ENCODE peak calls at places on chromosome X, in five cellular contexts. C, A, X, O and B are unnamed samples.

GRCh38 chrX:46279214-46279924 is 265.9 kb downstream of the ZNF674 start:
- DNase-seq in C (peak; percentile 37), A (no peak), X (no peak), O (no peak), B (no peak)

GRCh38 chrX:135625995-135626394 is 87.4 kb upstream of the CT45A1 start:
- DNase-seq in C (peak; percentile 21), A (no peak), X (no peak), O (no peak), B (no peak)

GRCh38 chrX:130896026-130896425 is 7.0 kb downstream of the ENOX2 start:
- DNase-seq in C (no peak), A (no peak), X (no peak), O (no peak), B (no peak)

GRCh38 chrX:24956828-24957227 is 58.9 kb downstream of the ARX start:
- DNase-seq in C (peak; percentile 21), A (no peak), X (no peak), O (no peak), B (no peak)

GRCh38 chrX:118345045-118345400 is 883 bp upstream of the WDR44 start:
- DNase-seq in C (no peak), A (no peak), X (no peak), O (no peak), B (no peak)

GRCh38 chrX:7771788-7772438 is 71.1 kb upstream of the VCX start:
- DNase-seq in C (no peak), A (no peak), X (no peak), O (no peak), B (no peak)

GRCh38 chrX:144219035-144219434 is 335.2 kb downstream of the UBE2NL start:
- DNase-seq in C (peak; percentile 0), A (no peak), X (no peak), O (no peak), B (no peak)

GRCh38 chrX:117138070-117138469 is 675.3 kb upstream of the CT83 start:
- DNase-seq in C (no peak), A (no peak), X (no peak), O (no peak), B (no peak)

GRCh38 chrX:44025611-44026010 is 52.4 kb upstream of the NDP start:
- DNase-seq in C (peak; percentile 20), A (no peak), X (no peak), O (no peak), B (no peak)

GRCh38 chrX:107571296-107571998 is 56.9 kb upstream of the PRPS1 start:
- DNase-seq in C (peak; percentile 94), A (peak; percentile 67), X (no peak), O (no peak), B (no peak)

GRCh38 chrX:71100581-71101505 is 5.2 kb downstream of the FOXO4 start:
- DNase-seq in C (no peak), A (no peak), X (no peak), O (no peak), B (no peak)

GRCh38 chrX:69284491-69284890 is 119.2 kb upstream of the PJA1 start:
- DNase-seq in C (no peak), A (no peak), X (no peak), O (no peak), B (no peak)

GRCh38 chrX:78452356-78452755 is 124.9 kb upstream of the CYSLTR1 start:
- DNase-seq in C (peak; percentile 51), A (no peak), X (no peak), O (no peak), B (no peak)

GRCh38 chrX:21800344-21800770 is 39.1 kb upstream of the MBTPS2 start:
- DNase-seq in C (peak; percentile 9), A (no peak), X (no peak), O (no peak), B (no peak)

GRCh38 chrX:109934434-109934833 is 68.5 kb upstream of the TMEM164 start:
- DNase-seq in C (no peak), A (no peak), X (no peak), O (no peak), B (no peak)

GRCh38 chrX:46572295-46572936 is 1.1 kb upstream of the CHST7 start:
- DNase-seq in C (no peak), A (no peak), X (no peak), O (no peak), B (peak; percentile 18)

GRCh38 chrX:48927125-48927524 is 8.3 kb upstream of the PIM2 start:
- DNase-seq in C (no peak), A (peak; percentile 3), X (no peak), O (no peak), B (no peak)

GRCh38 chrX:131305926-131306325 is 16.8 kb upstream of the IGSF1 start:
- DNase-seq in C (no peak), A (no peak), X (no peak), O (no peak), B (no peak)

GRCh38 chrX:39337461-39337860 is 536.2 kb downstream of the MID1IP1 start:
- DNase-seq in C (no peak), A (no peak), X (no peak), O (no peak), B (no peak)

GRCh38 chrX:96438803-96439202 is 245.8 kb upstream of the DIAPH2 start:
- DNase-seq in C (peak; percentile 39), A (no peak), X (no peak), O (no peak), B (no peak)

GRCh38 chrX:109952985-109953905 is 49.7 kb upstream of the TMEM164 start:
- DNase-seq in C (no peak), A (no peak), X (no peak), O (no peak), B (no peak)

GRCh38 chrX:123504047-123504446 is 228.8 kb downstream of the THOC2 start:
- DNase-seq in C (no peak), A (no peak), X (no peak), O (no peak), B (no peak)

GRCh38 chrX:130051176-130051845 is 59.0 kb downstream of the ELF4 start:
- DNase-seq in C (no peak), A (no peak), X (no peak), O (no peak), B (no peak)

GRCh38 chrX:9312922-9313867 is 151.7 kb upstream of the TBL1X start:
- DNase-seq in C (peak; percentile 2), A (peak; percentile 62), X (peak; percentile 21), O (peak; percentile 58), B (peak; percentile 38)

GRCh38 chrX:10235851-10236250 is 79.1 kb downstream of the CLCN4 start:
- DNase-seq in C (no peak), A (no peak), X (no peak), O (no peak), B (no peak)

GRCh38 chrX:78517124-78517523 is 142.0 kb downstream of the RTL3 start:
- DNase-seq in C (peak; percentile 90), A (no peak), X (no peak), O (peak; percentile 14), B (peak; percentile 40)

GRCh38 chrX:70030242-70030823 is 19.4 kb downstream of the AWAT2 start:
- DNase-seq in C (peak; percentile 40), A (no peak), X (peak; percentile 32), O (no peak), B (no peak)

GRCh38 chrX:68694429-68695205 is 47.2 kb downstream of the STARD8 start:
- DNase-seq in C (no peak), A (no peak), X (no peak), O (no peak), B (no peak)